ENCODE peak calls at places on chromosomes 1 and 21, in six cellular contexts. V is endothelial cell; M is right lobe of liver; F is CD4-positive, alpha-beta T cell; S is endodermal cell; Y is astrocyte of the cerebellum. C is an unnamed sample.
A peak's percentile ranks its signal among the peaks of the same experiment; 100 is the strongest.

GRCh38 chr1:180252638-180253536 is 22.8 kb downstream of the LHX4 start:
- DNase-seq in V (peak; percentile 88), M (peak; percentile 81), F (peak; percentile 54), S (peak; percentile 97), Y (peak; percentile 8), C (peak; percentile 88)

GRCh38 chr1:29508458-29509107 is 272.3 kb downstream of the PTPRU start:
- DNase-seq in V (no peak), M (no peak), F (no peak), S (no peak), Y (no peak), C (no peak)

GRCh38 chr21:44438531-44439210 is 16.6 kb upstream of the LRRC3 start:
- DNase-seq in V (no peak), M (peak; percentile 92), F (no peak), S (no peak), Y (no peak), C (no peak)

GRCh38 chr21:30733026-30733425 is 14.0 kb downstream of the KRTAP21-2 start:
- DNase-seq in V (no peak), M (no peak), F (no peak), S (no peak), Y (no peak), C (no peak)

GRCh38 chr1:100921110-100921706 is 25.3 kb downstream of the SLC30A7 start:
- DNase-seq in V (no peak), M (no peak), F (no peak), S (no peak), Y (peak; percentile 54), C (no peak)

GRCh38 chr1:67339623-67340343 is 32.1 kb downstream of the IL12RB2 start:
- DNase-seq in V (no peak), M (no peak), F (no peak), S (no peak), Y (peak; percentile 13), C (no peak)

GRCh38 chr1:176656257-176656995 is 193.5 kb downstream of the PAPPA2 start:
- DNase-seq in V (no peak), M (no peak), F (no peak), S (no peak), Y (peak; percentile 86), C (no peak)

GRCh38 chr21:45981641-45982255 is at the start of gene COL6A1:
- DNase-seq in V (peak; percentile 59), M (peak; percentile 75), F (no peak), S (peak; percentile 67), Y (no peak), C (peak; percentile 85)

GRCh38 chr21:15144026-15144425 is 79.2 kb upstream of the NRIP1 start:
- DNase-seq in V (no peak), M (no peak), F (no peak), S (no peak), Y (no peak), C (no peak)

GRCh38 chr21:27688773-27689172 is 721.9 kb upstream of the ADAMTS5 start:
- DNase-seq in V (no peak), M (no peak), F (no peak), S (no peak), Y (no peak), C (no peak)

GRCh38 chr21:27681038-27681437 is 714.1 kb upstream of the ADAMTS5 start:
- DNase-seq in V (no peak), M (no peak), F (no peak), S (no peak), Y (no peak), C (no peak)

GRCh38 chr21:27681841-27682240 is 715.0 kb upstream of the ADAMTS5 start:
- DNase-seq in V (no peak), M (no peak), F (no peak), S (no peak), Y (no peak), C (no peak)

GRCh38 chr21:27678511-27678910 is 711.6 kb upstream of the ADAMTS5 start:
- DNase-seq in V (no peak), M (no peak), F (no peak), S (no peak), Y (no peak), C (no peak)

DNA sequence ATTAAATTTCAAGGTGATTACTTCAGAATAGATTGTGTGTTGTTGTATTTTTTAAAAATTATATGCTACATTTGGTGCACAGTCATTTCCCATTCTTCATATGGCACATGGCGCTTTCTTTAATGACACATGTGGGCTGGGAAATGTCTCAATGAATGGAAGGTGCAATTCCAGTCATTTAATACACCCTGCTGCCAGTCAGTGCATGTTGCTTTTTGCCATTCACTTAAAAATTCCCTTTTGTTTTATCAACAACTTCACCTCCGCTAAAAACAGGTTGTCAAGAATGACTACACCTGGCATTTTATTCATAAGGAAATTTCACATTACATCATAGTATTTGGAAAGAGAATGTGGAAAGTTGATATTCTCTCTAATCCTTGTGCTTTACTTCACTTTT is 716.4 kb upstream of the ADAMTS5 start:
- DNase-seq in V (no peak), M (no peak), F (no peak), S (no peak), Y (no peak), C (no peak)
- TF ChIP-seq CTCF in V (no peak), M (no peak), F (no peak), S (no peak), Y (no peak), C (no peak)

DNA sequence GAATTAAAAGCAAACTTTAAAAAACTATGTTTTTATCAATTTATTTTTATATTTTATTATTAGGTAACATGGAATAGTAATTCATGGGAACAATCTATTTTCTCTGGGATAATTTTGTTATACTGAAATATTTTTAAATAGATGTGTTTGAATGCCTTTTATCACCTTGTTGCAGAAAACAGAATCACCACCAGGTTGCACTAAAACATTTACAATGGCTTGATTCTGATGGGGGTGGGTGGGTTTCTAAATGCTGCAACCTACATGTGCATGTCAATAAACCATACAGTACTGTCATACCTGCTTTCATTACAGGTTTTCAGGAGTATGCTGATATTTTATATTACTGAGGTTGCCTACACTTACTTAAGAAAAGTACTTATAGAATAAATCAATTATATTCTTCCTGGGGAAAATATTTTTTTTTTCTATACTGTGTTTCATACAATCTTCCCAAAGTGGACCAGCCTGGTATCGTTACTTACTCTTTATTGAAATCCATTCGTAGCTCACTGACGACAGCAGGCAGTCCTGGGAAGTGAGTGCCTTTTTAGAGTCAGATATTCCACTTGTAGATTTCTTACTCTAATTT is 132.8 kb downstream of the PTPRC start:
- DNase-seq in V (peak; percentile 52), M (no peak), F (no peak), S (no peak), Y (peak; percentile 49), C (no peak)
- TF ChIP-seq CTCF in V (peak; percentile 78), M (peak; percentile 39), F (peak; percentile 52), S (peak; percentile 84), Y (peak; percentile 55), C (peak; percentile 67)

DNA sequence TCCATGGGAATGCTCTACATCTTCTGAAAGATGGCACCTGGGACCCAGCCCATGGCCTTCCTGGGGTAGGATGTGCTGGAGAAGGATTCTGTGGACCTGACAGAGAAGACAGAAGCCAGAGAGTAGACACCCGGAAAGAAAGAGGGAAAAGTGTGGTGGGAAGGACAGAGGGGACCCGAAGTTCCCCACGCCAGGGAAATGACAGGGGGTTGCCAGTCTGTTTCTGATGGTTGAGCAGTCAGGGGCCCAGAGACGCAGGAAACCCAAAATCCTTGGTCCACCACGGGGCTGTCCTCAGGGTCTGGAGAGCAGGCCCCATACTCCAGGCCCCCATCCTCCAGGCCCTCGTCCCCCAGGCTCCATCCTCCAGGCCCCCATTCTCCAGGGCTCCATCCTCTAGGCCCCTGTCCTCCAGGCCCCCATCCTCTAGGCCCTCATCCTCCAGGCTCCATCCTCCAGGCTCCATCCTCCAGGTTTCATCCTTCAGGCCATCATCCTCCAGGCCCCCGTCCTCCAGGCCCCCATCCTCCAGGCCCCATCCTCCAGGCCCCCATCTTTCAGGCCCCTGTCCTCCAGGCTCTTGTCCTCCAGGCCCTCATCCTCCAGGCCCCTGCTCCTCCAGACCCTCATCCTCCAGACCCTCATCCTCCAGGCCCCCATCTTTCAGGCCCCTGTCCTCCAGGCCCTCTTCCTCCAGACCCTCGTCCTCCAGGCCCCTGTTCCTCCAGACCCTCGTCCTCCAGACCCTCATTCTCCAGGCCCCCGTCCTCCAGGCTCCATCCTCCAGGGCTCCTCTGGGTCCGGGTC is 1.0 kb upstream of the TFF2 start:
- DNase-seq in V (no peak), M (peak; percentile 39), F (no peak), S (no peak), Y (no peak), C (no peak)
- TF ChIP-seq CTCF in V (no peak), M (no peak), F (no peak), S (no peak), Y (no peak), C (no peak)

GRCh38 chr21:35436899-35437298 is 387.8 kb upstream of the RUNX1 start:
- DNase-seq in V (no peak), M (no peak), F (no peak), S (no peak), Y (no peak), C (no peak)
- TF ChIP-seq CTCF in V (peak; percentile 25), M (no peak), F (no peak), S (peak; percentile 66), Y (no peak), C (no peak)

DNA sequence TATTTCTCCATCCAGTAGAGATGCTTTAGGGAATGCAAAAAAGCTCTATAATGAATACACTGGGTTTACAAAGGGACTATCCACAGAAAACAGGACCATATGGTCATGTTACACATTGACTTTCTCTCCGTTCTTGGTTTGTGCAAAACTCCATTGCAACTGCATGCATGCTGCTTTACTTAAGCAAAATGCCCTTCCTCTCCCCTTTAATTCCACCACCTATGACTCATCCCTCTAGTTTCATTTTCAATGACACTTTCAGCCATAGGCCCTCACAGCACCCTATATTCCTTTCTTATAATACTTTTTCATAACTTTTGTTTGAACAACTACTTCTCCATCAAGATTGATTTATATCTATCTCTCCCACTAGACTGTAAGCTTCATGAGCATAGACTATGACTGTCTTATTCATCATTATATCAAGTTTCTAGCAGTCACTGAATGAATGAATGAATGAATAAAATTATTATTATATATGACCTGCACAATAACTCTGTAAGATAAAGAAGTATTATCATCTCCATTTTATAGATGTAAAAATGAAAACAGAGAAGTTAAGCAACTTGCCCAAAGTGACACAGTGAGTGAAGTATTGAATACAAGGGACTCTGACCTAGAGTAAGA is 248.8 kb downstream of the PLPP3 start:
- DNase-seq in V (no peak), M (no peak), F (no peak), S (no peak), Y (peak; percentile 44), C (no peak)
- TF ChIP-seq CTCF in V (no peak), M (no peak), F (no peak), S (no peak), Y (no peak), C (no peak)

GRCh38 chr1:115012006-115012405 is 17.6 kb upstream of the TSHB start:
- DNase-seq in V (no peak), M (no peak), F (no peak), S (no peak), Y (no peak), C (no peak)

GRCh38 chr1:115012434-115012833 is 17.2 kb upstream of the TSHB start:
- DNase-seq in V (no peak), M (no peak), F (no peak), S (no peak), Y (no peak), C (no peak)

GRCh38 chr1:115013792-115014191 is 15.8 kb upstream of the TSHB start:
- DNase-seq in V (no peak), M (no peak), F (no peak), S (no peak), Y (no peak), C (no peak)
- TF ChIP-seq CTCF in V (no peak), M (no peak), F (no peak), S (no peak), Y (no peak), C (no peak)